ENCODE peak calls at places on chromosomes 11 and 22, in ten cellular contexts. One of them, this sample, is unnamed.

GRCh38 chr11:12222099-12222751 is 111.8 kb downstream of the MICAL2 start:
- DNase-seq in OCI-M1: no peak
- DNase-seq in NCI-H1092 treated with DMSO at 0.1 percent for 48 hours: no peak
- DNase-seq in stimulated activated CD8-positive, alpha-beta memory T cell treated with anti-CD3 and anti-CD28 coated beads, Interleukin-15, amount 100 ng/mL, for 24 hours: no peak
- DNase-seq in NCI-H2081 treated with DMSO at 0.1 percent for 48 hours: no peak
- DNase-seq in HS-5: no peak
- DNase-seq in right lobe of liver: peak
- DNase-seq in PC-9: peak
- DNase-seq in activated CD8-positive, alpha-beta T cell treated with anti-CD3 and anti-CD28 coated beads for 36 hours: no peak
- DNase-seq in NCI-H2107: no peak
- DNase-seq in this sample: no peak

GRCh38 chr22:27752771-27753170 is 48.8 kb downstream of the MN1 start:
- DNase-seq in NCI-H2081 treated with DMSO at 0.1 percent for 48 hours: no peak
- DNase-seq in right lobe of liver: no peak
- DNase-seq in stimulated activated CD8-positive, alpha-beta memory T cell treated with anti-CD3 and anti-CD28 coated beads, Interleukin-15, amount 100 ng/mL, for 24 hours: no peak
- DNase-seq in PC-9: peak
- DNase-seq in activated CD8-positive, alpha-beta T cell treated with anti-CD3 and anti-CD28 coated beads for 36 hours: no peak
- DNase-seq in NCI-H1092 treated with DMSO at 0.1 percent for 48 hours: no peak
- DNase-seq in OCI-M1: no peak
- DNase-seq in NCI-H2107: no peak
- DNase-seq in HS-5: no peak
- DNase-seq in this sample: no peak

GRCh38 chr11:74019860-74020259 is 11.0 kb upstream of the UCP3 start:
- DNase-seq in NCI-H1092 treated with DMSO at 0.1 percent for 48 hours: no peak
- DNase-seq in PC-9: no peak
- DNase-seq in NCI-H2107: no peak
- DNase-seq in HS-5: no peak
- DNase-seq in OCI-M1: no peak
- DNase-seq in stimulated activated CD8-positive, alpha-beta memory T cell treated with anti-CD3 and anti-CD28 coated beads, Interleukin-15, amount 100 ng/mL, for 24 hours: no peak
- DNase-seq in NCI-H2081 treated with DMSO at 0.1 percent for 48 hours: no peak
- DNase-seq in right lobe of liver: no peak
- DNase-seq in activated CD8-positive, alpha-beta T cell treated with anti-CD3 and anti-CD28 coated beads for 36 hours: peak
- DNase-seq in this sample: no peak

GRCh38 chr11:65414776-65415498 is 7.7 kb upstream of the NEAT1 start:
- DNase-seq in HS-5: no peak
- DNase-seq in right lobe of liver: peak
- DNase-seq in activated CD8-positive, alpha-beta T cell treated with anti-CD3 and anti-CD28 coated beads for 36 hours: no peak
- DNase-seq in NCI-H1092 treated with DMSO at 0.1 percent for 48 hours: no peak
- DNase-seq in NCI-H2081 treated with DMSO at 0.1 percent for 48 hours: no peak
- DNase-seq in stimulated activated CD8-positive, alpha-beta memory T cell treated with anti-CD3 and anti-CD28 coated beads, Interleukin-15, amount 100 ng/mL, for 24 hours: no peak
- DNase-seq in PC-9: no peak
- DNase-seq in OCI-M1: no peak
- DNase-seq in NCI-H2107: no peak
- DNase-seq in this sample: no peak

GRCh38 chr11:6856871-6857270 is 6.0 kb upstream of the OR10A2 start:
- DNase-seq in NCI-H2081 treated with DMSO at 0.1 percent for 48 hours: no peak
- DNase-seq in NCI-H2107: no peak
- DNase-seq in NCI-H1092 treated with DMSO at 0.1 percent for 48 hours: no peak
- DNase-seq in stimulated activated CD8-positive, alpha-beta memory T cell treated with anti-CD3 and anti-CD28 coated beads, Interleukin-15, amount 100 ng/mL, for 24 hours: no peak
- DNase-seq in PC-9: no peak
- DNase-seq in OCI-M1: peak
- DNase-seq in right lobe of liver: no peak
- DNase-seq in HS-5: peak
- DNase-seq in activated CD8-positive, alpha-beta T cell treated with anti-CD3 and anti-CD28 coated beads for 36 hours: no peak
- DNase-seq in this sample: no peak

GRCh38 chr11:9834281-9834680 is 170.4 kb downstream of the SWAP70 start:
- DNase-seq in NCI-H2081 treated with DMSO at 0.1 percent for 48 hours: no peak
- DNase-seq in stimulated activated CD8-positive, alpha-beta memory T cell treated with anti-CD3 and anti-CD28 coated beads, Interleukin-15, amount 100 ng/mL, for 24 hours: no peak
- DNase-seq in HS-5: no peak
- DNase-seq in OCI-M1: no peak
- DNase-seq in NCI-H2107: no peak
- DNase-seq in activated CD8-positive, alpha-beta T cell treated with anti-CD3 and anti-CD28 coated beads for 36 hours: no peak
- DNase-seq in PC-9: no peak
- DNase-seq in NCI-H1092 treated with DMSO at 0.1 percent for 48 hours: no peak
- DNase-seq in right lobe of liver: no peak
- DNase-seq in this sample: no peak

GRCh38 chr11:57638811-57639320 is 10.8 kb downstream of the YPEL4 start:
- DNase-seq in NCI-H1092 treated with DMSO at 0.1 percent for 48 hours: no peak
- DNase-seq in NCI-H2107: no peak
- DNase-seq in HS-5: no peak
- DNase-seq in stimulated activated CD8-positive, alpha-beta memory T cell treated with anti-CD3 and anti-CD28 coated beads, Interleukin-15, amount 100 ng/mL, for 24 hours: no peak
- DNase-seq in OCI-M1: peak
- DNase-seq in activated CD8-positive, alpha-beta T cell treated with anti-CD3 and anti-CD28 coated beads for 36 hours: peak
- DNase-seq in PC-9: no peak
- DNase-seq in NCI-H2081 treated with DMSO at 0.1 percent for 48 hours: no peak
- DNase-seq in right lobe of liver: no peak
- DNase-seq in this sample: no peak

GRCh38 chr11:130738618-130739017 is 177.7 kb downstream of the SNX19 start:
- DNase-seq in NCI-H1092 treated with DMSO at 0.1 percent for 48 hours: no peak
- DNase-seq in activated CD8-positive, alpha-beta T cell treated with anti-CD3 and anti-CD28 coated beads for 36 hours: no peak
- DNase-seq in stimulated activated CD8-positive, alpha-beta memory T cell treated with anti-CD3 and anti-CD28 coated beads, Interleukin-15, amount 100 ng/mL, for 24 hours: no peak
- DNase-seq in right lobe of liver: no peak
- DNase-seq in PC-9: no peak
- DNase-seq in OCI-M1: no peak
- DNase-seq in HS-5: no peak
- DNase-seq in NCI-H2107: no peak
- DNase-seq in NCI-H2081 treated with DMSO at 0.1 percent for 48 hours: no peak
- DNase-seq in this sample: no peak

GRCh38 chr11:126888126-126888712 is 112.4 kb downstream of the KIRREL3 start:
- DNase-seq in OCI-M1: no peak
- DNase-seq in NCI-H1092 treated with DMSO at 0.1 percent for 48 hours: no peak
- DNase-seq in NCI-H2107: no peak
- DNase-seq in HS-5: no peak
- DNase-seq in PC-9: no peak
- DNase-seq in right lobe of liver: no peak
- DNase-seq in NCI-H2081 treated with DMSO at 0.1 percent for 48 hours: no peak
- DNase-seq in stimulated activated CD8-positive, alpha-beta memory T cell treated with anti-CD3 and anti-CD28 coated beads, Interleukin-15, amount 100 ng/mL, for 24 hours: no peak
- DNase-seq in activated CD8-positive, alpha-beta T cell treated with anti-CD3 and anti-CD28 coated beads for 36 hours: no peak
- DNase-seq in this sample: no peak

GRCh38 chr11:44219830-44220778 is 89.8 kb downstream of the ALX4 start:
- DNase-seq in NCI-H2107: no peak
- DNase-seq in OCI-M1: no peak
- DNase-seq in NCI-H1092 treated with DMSO at 0.1 percent for 48 hours: no peak
- DNase-seq in right lobe of liver: no peak
- DNase-seq in PC-9: no peak
- DNase-seq in HS-5: no peak
- DNase-seq in NCI-H2081 treated with DMSO at 0.1 percent for 48 hours: no peak
- DNase-seq in activated CD8-positive, alpha-beta T cell treated with anti-CD3 and anti-CD28 coated beads for 36 hours: no peak
- DNase-seq in stimulated activated CD8-positive, alpha-beta memory T cell treated with anti-CD3 and anti-CD28 coated beads, Interleukin-15, amount 100 ng/mL, for 24 hours: no peak
- DNase-seq in this sample: no peak

GRCh38 chr11:118662401-118663271 is 16.8 kb downstream of the TREH start:
- DNase-seq in HS-5: no peak
- DNase-seq in stimulated activated CD8-positive, alpha-beta memory T cell treated with anti-CD3 and anti-CD28 coated beads, Interleukin-15, amount 100 ng/mL, for 24 hours: no peak
- DNase-seq in NCI-H2081 treated with DMSO at 0.1 percent for 48 hours: no peak
- DNase-seq in activated CD8-positive, alpha-beta T cell treated with anti-CD3 and anti-CD28 coated beads for 36 hours: no peak
- DNase-seq in PC-9: peak
- DNase-seq in right lobe of liver: no peak
- DNase-seq in NCI-H2107: no peak
- DNase-seq in NCI-H1092 treated with DMSO at 0.1 percent for 48 hours: no peak
- DNase-seq in OCI-M1: no peak
- DNase-seq in this sample: no peak

GRCh38 chr11:117997436-117998200 is 11.4 kb downstream of the IL10RA start:
- DNase-seq in NCI-H2081 treated with DMSO at 0.1 percent for 48 hours: no peak
- DNase-seq in right lobe of liver: no peak
- DNase-seq in PC-9: no peak
- DNase-seq in OCI-M1: no peak
- DNase-seq in NCI-H1092 treated with DMSO at 0.1 percent for 48 hours: no peak
- DNase-seq in HS-5: no peak
- DNase-seq in activated CD8-positive, alpha-beta T cell treated with anti-CD3 and anti-CD28 coated beads for 36 hours: peak
- DNase-seq in stimulated activated CD8-positive, alpha-beta memory T cell treated with anti-CD3 and anti-CD28 coated beads, Interleukin-15, amount 100 ng/mL, for 24 hours: no peak
- DNase-seq in NCI-H2107: no peak
- DNase-seq in this sample: no peak

GRCh38 chr22:20283674-20284066 is 15.6 kb upstream of the RTN4R start:
- DNase-seq in PC-9: no peak
- DNase-seq in NCI-H1092 treated with DMSO at 0.1 percent for 48 hours: no peak
- DNase-seq in OCI-M1: no peak
- DNase-seq in NCI-H2107: no peak
- DNase-seq in HS-5: no peak
- DNase-seq in stimulated activated CD8-positive, alpha-beta memory T cell treated with anti-CD3 and anti-CD28 coated beads, Interleukin-15, amount 100 ng/mL, for 24 hours: no peak
- DNase-seq in activated CD8-positive, alpha-beta T cell treated with anti-CD3 and anti-CD28 coated beads for 36 hours: no peak
- DNase-seq in right lobe of liver: no peak
- DNase-seq in NCI-H2081 treated with DMSO at 0.1 percent for 48 hours: no peak
- DNase-seq in this sample: no peak

This sample was measured in NCI-H1048.